ENCODE peak calls at places on chromosomes 7 and 10, in eight cellular contexts. One of them, this sample, is unnamed.

GRCh38 chr7:44982535-44982923 is 3.7 kb upstream of the MYO1G start:
- DNase-seq in H9: no peak
- DNase-seq in AG10803: no peak
- DNase-seq in GM20000: no peak
- DNase-seq in BJ: no peak
- DNase-seq in chondrocyte: no peak
- DNase-seq in choroid plexus epithelial cell: no peak
- DNase-seq in spleen: peak
- DNase-seq in this sample: no peak

GRCh38 chr7:144023171-144023827 is 23.2 kb downstream of the OR6B1 start:
- DNase-seq in H9: no peak
- DNase-seq in BJ: no peak
- DNase-seq in choroid plexus epithelial cell: no peak
- DNase-seq in GM20000: no peak
- DNase-seq in AG10803: no peak
- DNase-seq in spleen: no peak
- DNase-seq in chondrocyte: no peak
- DNase-seq in this sample: no peak

GRCh38 chr10:16384064-16384463 is 52.7 kb upstream of the PTER start:
- DNase-seq in H9: no peak
- DNase-seq in AG10803: no peak
- DNase-seq in GM20000: no peak
- DNase-seq in chondrocyte: no peak
- DNase-seq in spleen: no peak
- DNase-seq in choroid plexus epithelial cell: no peak
- DNase-seq in BJ: no peak
- DNase-seq in this sample: no peak

GRCh38 chr7:35793225-35793579 is 7.7 kb upstream of the SEPTIN7 start:
- DNase-seq in H9: no peak
- DNase-seq in BJ: no peak
- DNase-seq in GM20000: no peak
- DNase-seq in choroid plexus epithelial cell: peak
- DNase-seq in spleen: no peak
- DNase-seq in chondrocyte: no peak
- DNase-seq in AG10803: no peak
- DNase-seq in this sample: peak

GRCh38 chr10:126041804-126042231 is 145.5 kb downstream of the FANK1 start:
- DNase-seq in BJ: no peak
- DNase-seq in H9: peak
- DNase-seq in GM20000: peak
- DNase-seq in chondrocyte: no peak
- DNase-seq in AG10803: peak
- DNase-seq in spleen: peak
- DNase-seq in choroid plexus epithelial cell: peak
- DNase-seq in this sample: peak

GRCh38 chr10:22805304-22805703 is 90.9 kb upstream of the PIP4K2A start:
- DNase-seq in GM20000: no peak
- DNase-seq in BJ: no peak
- DNase-seq in AG10803: peak
- DNase-seq in spleen: no peak
- DNase-seq in H9: no peak
- DNase-seq in chondrocyte: no peak
- DNase-seq in choroid plexus epithelial cell: peak
- DNase-seq in this sample: peak

GRCh38 chr10:92740762-92741161 is 51.0 kb downstream of the HHEX start:
- DNase-seq in choroid plexus epithelial cell: peak
- DNase-seq in GM20000: no peak
- DNase-seq in BJ: no peak
- DNase-seq in AG10803: peak
- DNase-seq in chondrocyte: no peak
- DNase-seq in spleen: no peak
- DNase-seq in H9: no peak
- DNase-seq in this sample: peak

GRCh38 chr10:45425628-45426563 is 51.9 kb downstream of the ALOX5 start:
- DNase-seq in H9: no peak
- DNase-seq in spleen: peak
- DNase-seq in AG10803: no peak
- DNase-seq in choroid plexus epithelial cell: peak
- DNase-seq in GM20000: no peak
- DNase-seq in BJ: no peak
- DNase-seq in chondrocyte: no peak
- DNase-seq in this sample: no peak

GRCh38 chr10:77555591-77556212 is 81.9 kb downstream of the KCNMA1 start:
- DNase-seq in BJ: peak
- DNase-seq in spleen: no peak
- DNase-seq in GM20000: no peak
- DNase-seq in H9: no peak
- DNase-seq in AG10803: peak
- DNase-seq in choroid plexus epithelial cell: peak
- DNase-seq in chondrocyte: no peak
- DNase-seq in this sample: no peak

GRCh38 chr7:101564778-101565211 is 64.3 kb downstream of the MYL10 start:
- DNase-seq in H9: peak
- DNase-seq in chondrocyte: peak
- DNase-seq in spleen: no peak
- DNase-seq in AG10803: no peak
- DNase-seq in choroid plexus epithelial cell: no peak
- DNase-seq in GM20000: no peak
- DNase-seq in BJ: no peak
- DNase-seq in this sample: no peak

GRCh38 chr7:94223375-94224084 is 171.2 kb upstream of the COL1A2 start:
- DNase-seq in GM20000: peak
- DNase-seq in chondrocyte: no peak
- DNase-seq in spleen: no peak
- DNase-seq in BJ: no peak
- DNase-seq in H9: peak
- DNase-seq in AG10803: peak
- DNase-seq in choroid plexus epithelial cell: peak
- DNase-seq in this sample: peak
- TF ChIP-seq CTCF in GM20000: no peak
- TF ChIP-seq CTCF in chondrocyte: peak
- TF ChIP-seq CTCF in spleen: no peak
- TF ChIP-seq CTCF in BJ: peak
- TF ChIP-seq CTCF in H9: peak
- TF ChIP-seq CTCF in AG10803: peak
- TF ChIP-seq CTCF in choroid plexus epithelial cell: peak
- TF ChIP-seq CTCF in this sample: peak

GRCh38 chr10:43068136-43068395 is 8.8 kb upstream of the RET start:
- DNase-seq in GM20000: no peak
- DNase-seq in BJ: no peak
- DNase-seq in spleen: no peak
- DNase-seq in H9: no peak
- DNase-seq in AG10803: no peak
- DNase-seq in chondrocyte: no peak
- DNase-seq in choroid plexus epithelial cell: no peak
- DNase-seq in this sample: no peak

GRCh38 chr10:43067391-43068135 is 9.3 kb upstream of the RET start:
- DNase-seq in GM20000: no peak
- DNase-seq in spleen: peak
- DNase-seq in AG10803: no peak
- DNase-seq in BJ: no peak
- DNase-seq in choroid plexus epithelial cell: no peak
- DNase-seq in chondrocyte: peak
- DNase-seq in H9: no peak
- DNase-seq in this sample: no peak

GRCh38 chr10:43064331-43065075 is 12.4 kb upstream of the RET start:
- DNase-seq in H9: no peak
- DNase-seq in chondrocyte: no peak
- DNase-seq in choroid plexus epithelial cell: no peak
- DNase-seq in AG10803: no peak
- DNase-seq in GM20000: no peak
- DNase-seq in spleen: peak
- DNase-seq in BJ: no peak
- DNase-seq in this sample: no peak

GRCh38 chr10:43065761-43066160 is 11.1 kb upstream of the RET start:
- DNase-seq in AG10803: no peak
- DNase-seq in GM20000: no peak
- DNase-seq in chondrocyte: no peak
- DNase-seq in spleen: peak
- DNase-seq in choroid plexus epithelial cell: no peak
- DNase-seq in BJ: no peak
- DNase-seq in H9: no peak
- DNase-seq in this sample: no peak

DNA sequence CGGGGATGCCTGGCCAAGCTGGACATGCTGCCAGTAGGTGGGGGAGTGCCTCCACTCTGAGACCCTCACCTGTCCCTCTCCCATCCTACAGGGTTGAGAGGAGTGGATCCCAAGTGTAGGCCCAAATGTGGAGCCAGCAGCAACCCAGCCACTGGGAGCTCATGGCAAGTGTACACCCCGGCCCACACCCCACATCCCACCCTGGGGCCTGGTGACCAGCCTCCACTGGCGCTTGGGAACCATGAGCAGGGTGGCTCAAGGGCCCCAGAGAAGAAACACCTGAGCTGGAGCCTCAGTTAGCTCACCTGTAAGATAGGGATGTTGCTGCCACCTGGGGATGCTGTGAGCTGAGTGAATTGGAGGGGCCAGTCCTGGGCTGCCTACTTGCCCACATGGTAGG is 10.4 kb upstream of the RET start:
- DNase-seq in BJ: no peak
- DNase-seq in AG10803: no peak
- DNase-seq in choroid plexus epithelial cell: no peak
- DNase-seq in chondrocyte: peak
- DNase-seq in GM20000: no peak
- DNase-seq in H9: no peak
- DNase-seq in spleen: peak
- DNase-seq in this sample: no peak
- TF ChIP-seq CTCF in BJ: no peak
- TF ChIP-seq CTCF in AG10803: no peak
- TF ChIP-seq CTCF in choroid plexus epithelial cell: no peak
- TF ChIP-seq CTCF in chondrocyte: no peak
- TF ChIP-seq CTCF in GM20000: no peak
- TF ChIP-seq CTCF in H9: no peak
- TF ChIP-seq CTCF in spleen: no peak
- TF ChIP-seq CTCF in this sample: no peak

DNA sequence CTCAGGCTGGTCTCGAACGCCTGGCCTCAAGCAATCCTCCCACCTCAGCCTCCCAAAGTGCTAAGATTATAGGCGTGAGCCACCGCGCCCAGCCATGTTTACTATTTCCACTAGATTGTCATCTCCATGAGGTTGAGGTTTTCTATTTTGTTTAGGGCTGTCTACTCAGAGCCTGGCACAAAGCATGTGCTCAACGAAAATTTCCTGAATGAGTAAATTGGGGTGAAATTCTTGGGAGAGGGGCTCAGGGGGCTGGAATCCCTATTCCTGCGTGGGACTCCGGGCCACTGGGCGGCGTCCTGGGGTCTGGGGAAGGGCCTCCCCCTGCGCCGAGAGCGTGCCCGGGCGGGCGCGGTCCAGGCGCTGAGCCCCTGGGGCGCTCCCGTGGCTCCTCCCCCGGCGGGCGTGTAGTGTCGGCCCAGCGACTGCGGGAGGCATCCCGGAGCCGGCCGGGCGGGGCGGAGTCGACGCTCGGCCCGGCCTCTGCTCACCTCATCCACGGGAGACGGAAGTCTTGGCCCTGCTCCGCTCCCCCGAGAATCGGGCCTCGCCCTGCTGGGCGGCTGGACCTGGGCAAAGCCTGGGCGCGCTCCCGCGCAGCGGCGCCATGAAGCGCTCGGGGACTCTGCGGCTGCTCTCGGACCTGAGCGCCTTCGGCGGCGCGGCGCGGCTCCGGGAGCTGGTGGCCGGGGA is at the start of gene HPS6:
- DNase-seq in BJ: peak
- DNase-seq in H9: peak
- DNase-seq in GM20000: peak
- DNase-seq in choroid plexus epithelial cell: peak
- DNase-seq in chondrocyte: peak
- DNase-seq in AG10803: peak
- DNase-seq in spleen: peak
- DNase-seq in this sample: peak
- TF ChIP-seq CTCF in BJ: peak
- TF ChIP-seq CTCF in H9: no peak
- TF ChIP-seq CTCF in GM20000: no peak
- TF ChIP-seq CTCF in choroid plexus epithelial cell: no peak
- TF ChIP-seq CTCF in chondrocyte: peak
- TF ChIP-seq CTCF in AG10803: peak
- TF ChIP-seq CTCF in spleen: peak
- TF ChIP-seq CTCF in this sample: peak

GRCh38 chr10:50551894-50552293 is 71.9 kb downstream of the SGMS1 start:
- DNase-seq in AG10803: no peak
- DNase-seq in choroid plexus epithelial cell: no peak
- DNase-seq in GM20000: no peak
- DNase-seq in H9: no peak
- DNase-seq in chondrocyte: no peak
- DNase-seq in spleen: no peak
- DNase-seq in BJ: no peak
- DNase-seq in this sample: no peak

GRCh38 chr10:50552308-50552707 is 71.4 kb downstream of the SGMS1 start:
- DNase-seq in spleen: no peak
- DNase-seq in chondrocyte: no peak
- DNase-seq in GM20000: no peak
- DNase-seq in BJ: peak
- DNase-seq in H9: no peak
- DNase-seq in choroid plexus epithelial cell: peak
- DNase-seq in AG10803: peak
- DNase-seq in this sample: peak

GRCh38 chr10:50554381-50554994 is 69.3 kb downstream of the SGMS1 start:
- DNase-seq in choroid plexus epithelial cell: no peak
- DNase-seq in H9: no peak
- DNase-seq in BJ: no peak
- DNase-seq in chondrocyte: no peak
- DNase-seq in spleen: no peak
- DNase-seq in GM20000: no peak
- DNase-seq in AG10803: no peak
- DNase-seq in this sample: no peak

GRCh38 chr10:50554995-50555568 is 68.7 kb downstream of the SGMS1 start:
- DNase-seq in spleen: no peak
- DNase-seq in H9: peak
- DNase-seq in choroid plexus epithelial cell: peak
- DNase-seq in BJ: no peak
- DNase-seq in chondrocyte: no peak
- DNase-seq in GM20000: no peak
- DNase-seq in AG10803: peak
- DNase-seq in this sample: peak

DNA sequence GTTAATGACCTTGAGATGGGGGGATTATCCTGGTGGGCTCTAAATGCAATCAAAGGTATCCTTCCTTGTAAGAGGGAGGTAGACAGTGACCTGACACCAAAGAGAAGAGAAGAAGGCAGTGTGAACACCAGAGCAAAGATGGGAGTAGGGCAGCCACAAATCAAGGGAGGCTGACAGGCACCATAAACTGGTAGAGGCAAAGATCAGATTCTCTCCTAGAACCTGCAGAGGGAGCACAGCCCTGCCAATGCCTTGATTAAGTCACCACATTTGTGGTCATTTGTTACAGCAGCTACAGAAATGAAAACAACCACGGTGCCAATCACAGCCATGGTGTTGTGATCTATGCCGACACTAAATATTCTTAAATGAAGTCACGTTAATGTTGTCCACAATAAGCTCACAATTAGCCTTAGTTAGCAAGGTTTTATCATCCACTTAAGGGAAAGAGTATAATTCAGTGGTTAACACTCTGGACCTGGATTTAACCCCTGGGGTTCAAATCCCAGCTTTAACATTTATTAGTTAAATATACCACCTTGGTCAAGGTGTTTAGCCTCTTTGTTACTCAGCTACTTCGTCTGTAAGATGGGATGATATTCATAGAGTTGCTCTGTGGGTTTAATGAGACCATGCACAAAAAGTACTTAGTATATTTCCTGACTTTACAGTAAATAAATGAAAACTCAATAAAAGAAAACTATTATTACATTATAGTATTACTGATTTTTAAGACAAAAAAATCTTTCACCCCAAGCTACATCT is 70.8 kb downstream of the SGMS1 start:
- DNase-seq in spleen: no peak
- DNase-seq in chondrocyte: no peak
- DNase-seq in H9: no peak
- DNase-seq in choroid plexus epithelial cell: peak
- DNase-seq in BJ: no peak
- DNase-seq in GM20000: no peak
- DNase-seq in AG10803: peak
- DNase-seq in this sample: peak
- TF ChIP-seq CTCF in spleen: no peak
- TF ChIP-seq CTCF in chondrocyte: peak
- TF ChIP-seq CTCF in H9: peak
- TF ChIP-seq CTCF in choroid plexus epithelial cell: peak
- TF ChIP-seq CTCF in BJ: peak
- TF ChIP-seq CTCF in GM20000: peak
- TF ChIP-seq CTCF in AG10803: peak
- TF ChIP-seq CTCF in this sample: peak

This sample was measured in fibroblast of lung.